ENCODE peak calls at places on chromosome 13, in ten cellular contexts. H is BE2C; W is uterus; T is IMR-90; U is A673; P is fibroblast of lung; O is sigmoid colon; Y is CD8-positive, alpha-beta memory T cell; I is GM23248; Z is HAP-1. L is an unnamed sample. For H3K4me1, the result is how much of the 10 kb centered on the place peaks cover.

GRCh38 chr13:23945612-23946011 is 48.3 kb upstream of the C1QTNF9B start:
- DNase-seq in H (no peak), W (no peak), T (no peak), U (no peak), P (no peak), O (no peak), Y (no peak), I (no peak), Z (no peak), L (no peak)

GRCh38 chr13:77571956-77572355 is 36.5 kb downstream of the SCEL start:
- DNase-seq in H (no peak), W (no peak), T (no peak), U (no peak), P (no peak), O (no peak), Y (no peak), I (no peak), Z (no peak), L (no peak)

GRCh38 chr13:83881917-83882625 is at the start of gene SLITRK1:
- DNase-seq in H (peak), W (no peak), T (peak), U (peak), P (peak), O (no peak), Y (no peak), I (peak), Z (peak), L (no peak)

GRCh38 chr13:29935309-29935981 is 85.0 kb upstream of the UBL3 start:
- DNase-seq in H (no peak), W (no peak), T (no peak), U (no peak), P (no peak), O (no peak), Y (peak), I (no peak), Z (no peak), L (no peak)

GRCh38 chr13:25207291-25207690 is 35.2 kb upstream of the AMER2 start:
- DNase-seq in H (no peak), W (no peak), T (no peak), U (no peak), P (no peak), O (no peak), Y (no peak), I (no peak), Z (no peak), L (no peak)

GRCh38 chr13:57820924-57821323 is 189.4 kb downstream of the PCDH17 start:
- DNase-seq in H (no peak), W (no peak), T (no peak), U (no peak), P (no peak), O (no peak), Y (no peak), I (no peak), Z (no peak), L (no peak)

GRCh38 chr13:74289130-74289529 is 154.9 kb upstream of the KLF12 start:
- DNase-seq in H (no peak), W (no peak), T (no peak), U (no peak), P (no peak), O (no peak), Y (no peak), I (no peak), Z (no peak), L (no peak)

GRCh38 chr13:22198656-22199217 is 527.9 kb downstream of the FGF9 start:
- DNase-seq in H (no peak), W (no peak), T (no peak), U (no peak), P (no peak), O (no peak), Y (no peak), I (peak), Z (no peak), L (no peak)

GRCh38 chr13:97004096-97004876 is 10.0 kb upstream of the OXGR1 start:
- DNase-seq in H (no peak), W (no peak), T (peak), U (no peak), P (peak), O (no peak), Y (no peak), I (peak), Z (no peak), L (no peak)

GRCh38 chr13:32878172-32878571 is 138.1 kb upstream of the KL start:
- DNase-seq in H (no peak), W (no peak), T (peak), U (no peak), P (peak), O (no peak), Y (no peak), I (peak), Z (no peak), L (no peak)

GRCh38 chr13:30743319-30744055 is 8.1 kb downstream of the ALOX5AP start:
- DNase-seq in H (no peak), W (peak), T (peak), U (no peak), P (peak), O (no peak), Y (no peak), I (peak), Z (no peak), L (no peak)

GRCh38 chr13:109131698-109132257 is 502.4 kb downstream of the MYO16 start:
- DNase-seq in H (no peak), W (no peak), T (peak), U (peak), P (peak), O (no peak), Y (no peak), I (peak), Z (no peak), L (no peak)

GRCh38 chr13:59823495-59823894 is 340.2 kb downstream of the DIAPH3 start:
- DNase-seq in H (no peak), W (no peak), T (peak), U (peak), P (peak), O (no peak), Y (no peak), I (peak), Z (no peak), L (no peak)

GRCh38 chr13:94435604-94436226 is 43.8 kb downstream of the DCT start:
- DNase-seq in H (no peak), W (no peak), T (peak), U (peak), P (peak), O (no peak), Y (peak), I (peak), Z (peak), L (no peak)

GRCh38 chr13:36718146-36718545 is 44.3 kb downstream of the SERTM1 start:
- DNase-seq in H (no peak), W (no peak), T (peak), U (no peak), P (peak), O (no peak), Y (no peak), I (no peak), Z (no peak), L (no peak)

GRCh38 chr13:24495151-24495729 is 17.3 kb downstream of the PARP4 start:
- DNase-seq in H (no peak), W (no peak), T (no peak), U (no peak), P (no peak), O (no peak), Y (no peak), I (no peak), Z (no peak), L (no peak)

GRCh38 chr13:97273341-97273831 is 51.3 kb downstream of the MBNL2 start:
- DNase-seq in H (no peak), W (no peak), T (no peak), U (no peak), P (peak), O (no peak), Y (no peak), I (peak), Z (no peak), L (no peak)

GRCh38 chr13:108987945-108988344 is 358.5 kb downstream of the MYO16 start:
- DNase-seq in H (no peak), W (no peak), T (no peak), U (no peak), P (no peak), O (no peak), Y (no peak), I (no peak), Z (no peak), L (no peak)

GRCh38 chr13:50224534-50224933 is 209.3 kb downstream of the KCNRG start:
- DNase-seq in H (no peak), W (no peak), T (peak), U (no peak), P (peak), O (no peak), Y (no peak), I (peak), Z (no peak), L (no peak)

GRCh38 chr13:45615501-45616101 is at the start of gene ERICH6B:
- DNase-seq in H (peak), W (peak), T (peak), U (no peak), P (peak), O (no peak), Y (no peak), I (no peak), Z (peak), L (no peak)

GRCh38 chr13:93794197-93794885 is 567.7 kb downstream of the GPC6 start:
- DNase-seq in H (no peak), W (no peak), T (peak), U (no peak), P (no peak), O (no peak), Y (no peak), I (peak), Z (no peak), L (no peak)

GRCh38 chr13:21691500-21691899 is 20.6 kb downstream of the FGF9 start:
- DNase-seq in H (no peak), W (no peak), T (no peak), U (no peak), P (no peak), O (no peak), Y (no peak), I (no peak), Z (no peak), L (no peak)

GRCh38 chr13:111282997-111283396 is 37.4 kb upstream of the TEX29 start:
- DNase-seq in H (no peak), W (no peak), T (no peak), U (no peak), P (no peak), O (no peak), Y (no peak), I (no peak), Z (no peak), L (no peak)

GRCh38 chr13:77752512-77753069 is 55.1 kb downstream of the SLAIN1 start:
- DNase-seq in H (no peak), W (no peak), T (no peak), U (no peak), P (no peak), O (no peak), Y (no peak), I (no peak), Z (no peak), L (no peak)

GRCh38 chr13:90171649-90172048 is 1175.8 kb upstream of the MIR17HG start:
- DNase-seq in H (no peak), W (no peak), T (no peak), U (no peak), P (peak), O (no peak), Y (no peak), I (peak), Z (no peak), L (no peak)

GRCh38 chr13:79401259-79402071 is 4.6 kb downstream of the RBM26 start:
- DNase-seq in H (no peak), W (no peak), T (no peak), U (no peak), P (no peak), O (no peak), Y (no peak), I (no peak), Z (no peak), L (no peak)

GRCh38 chr13:109100705-109101104 is 471.3 kb downstream of the MYO16 start:
- DNase-seq in H (no peak), W (no peak), T (no peak), U (no peak), P (peak), O (no peak), Y (no peak), I (peak), Z (no peak), L (no peak)

GRCh38 chr13:34371645-34372044 is 553.7 kb downstream of the RFC3 start:
- DNase-seq in H (no peak), W (no peak), T (no peak), U (no peak), P (peak), O (no peak), Y (no peak), I (no peak), Z (no peak), L (no peak)

GRCh38 chr13:111516712-111517640 is 196.5 kb downstream of the TEX29 start:
- DNase-seq in H (no peak), W (no peak), T (no peak), U (no peak), P (no peak), O (no peak), Y (no peak), I (no peak), Z (no peak), L (no peak)

GRCh38 chr13:33918199-33918932 is 100.4 kb downstream of the RFC3 start:
- DNase-seq in H (no peak), W (no peak), T (peak), U (peak), P (peak), O (no peak), Y (no peak), I (peak), Z (no peak), L (no peak)

GRCh38 chr13:65034266-65034665 is 2195.9 kb downstream of the PCDH9 start:
- DNase-seq in H (no peak), W (no peak), T (no peak), U (no peak), P (no peak), O (peak), Y (no peak), I (no peak), Z (no peak), L (no peak)

GRCh38 chr13:41107584-41108014 is 25.0 kb downstream of the KBTBD6 start:
- DNase-seq in H (peak), W (no peak), T (no peak), U (no peak), P (no peak), O (no peak), Y (no peak), I (no peak), Z (no peak), L (no peak)

GRCh38 chr13:43058318-43058674 is 34.9 kb downstream of the DNAJC15 start:
- DNase-seq in H (peak), W (no peak), T (peak), U (peak), P (peak), O (no peak), Y (no peak), I (peak), Z (peak), L (no peak)

GRCh38 chr13:43054803-43055802 is 31.7 kb downstream of the DNAJC15 start:
- DNase-seq in H (peak), W (peak), T (peak), U (peak), P (peak), O (no peak), Y (peak), I (peak), Z (peak), L (no peak)

GRCh38 chr13:43061496-43062280 is 38.3 kb downstream of the DNAJC15 start:
- DNase-seq in H (no peak), W (no peak), T (no peak), U (no peak), P (no peak), O (no peak), Y (no peak), I (no peak), Z (no peak), L (no peak)

GRCh38 chr13:43058836-43059235 is 35.5 kb downstream of the DNAJC15 start:
- DNase-seq in H (no peak), W (no peak), T (no peak), U (no peak), P (peak), O (no peak), Y (no peak), I (no peak), Z (no peak), L (no peak)

DNA sequence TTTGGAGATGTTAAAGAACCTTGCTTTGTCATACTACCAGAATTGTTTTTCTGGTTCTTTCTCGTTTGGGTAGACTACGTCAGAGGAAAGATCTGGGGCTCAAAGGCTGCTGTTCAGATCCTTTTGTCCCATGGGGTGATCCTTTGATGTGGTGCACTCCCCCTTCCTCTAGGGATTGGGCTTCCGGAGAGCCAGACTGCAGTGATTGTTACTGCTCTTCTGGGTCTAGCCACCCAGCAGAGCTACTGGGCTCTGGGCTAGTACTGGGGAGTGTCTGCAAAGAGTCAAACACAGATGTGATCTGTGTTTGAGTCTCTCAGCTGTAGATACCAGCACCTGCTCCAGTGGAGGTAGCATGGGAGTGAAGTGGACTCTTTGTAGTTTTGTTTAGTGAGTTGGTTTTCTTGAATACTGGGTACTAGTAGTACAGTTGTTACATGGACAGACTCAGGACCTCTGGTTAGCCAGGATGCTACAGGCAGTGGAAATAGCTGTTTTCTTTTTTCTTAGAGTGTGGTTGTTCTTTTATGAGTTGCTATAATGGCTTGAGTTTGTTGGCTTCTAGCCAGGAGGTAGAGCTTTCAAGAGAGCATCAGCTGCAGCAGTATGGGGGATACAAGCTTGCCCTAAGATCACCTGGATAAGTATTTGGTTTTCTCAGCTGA is 34.4 kb downstream of the DNAJC15 start:
- DNase-seq in H (no peak), W (no peak), T (no peak), U (peak), P (peak), O (no peak), Y (peak), I (no peak), Z (no peak), L (no peak)
- H3K4me1 ChIP-seq in H (under half), W (under half), T (under half), U (under half), P (under half), O (under half), Y (under half), I (under half), Z (under half), L (under half)

DNA sequence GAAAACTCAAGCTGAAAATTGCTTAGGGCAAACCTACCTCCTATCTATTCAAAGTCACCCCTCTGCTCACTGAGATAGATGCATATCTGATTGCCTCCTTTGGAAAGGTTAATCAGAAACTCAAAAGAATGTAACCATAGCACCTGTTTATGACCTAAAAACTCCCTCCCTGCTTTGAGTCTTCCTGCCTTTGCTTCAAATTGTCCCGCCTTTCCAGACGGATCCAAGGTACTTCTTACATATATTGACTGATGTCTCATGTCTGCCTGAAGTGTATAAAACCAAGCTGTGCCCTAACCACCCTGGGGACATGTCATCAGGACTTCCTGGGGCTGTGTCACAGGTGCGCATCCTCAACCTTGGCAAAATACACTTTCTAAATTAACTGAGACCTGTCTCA is 118.6 kb downstream of the TBC1D4 start:
- DNase-seq in H (no peak), W (no peak), T (no peak), U (no peak), P (no peak), O (no peak), Y (no peak), I (no peak), Z (no peak), L (no peak)
- H3K4me1 ChIP-seq in H (under half), W (under half), T (under half), U (under half), P (under half), O (under half), Y (under half), I (half or more), Z (under half), L (under half)

GRCh38 chr13:112722433-112723250 is 32.8 kb downstream of the ATP11A start:
- DNase-seq in H (no peak), W (peak), T (peak), U (no peak), P (peak), O (no peak), Y (no peak), I (peak), Z (no peak), L (no peak)
- H3K4me1 ChIP-seq in H (under half), W (under half), T (under half), U (under half), P (under half), O (under half), Y (under half), I (under half), Z (under half), L (under half)

GRCh38 chr13:72403396-72404010 is 323.9 kb downstream of the MZT1 start:
- DNase-seq in H (no peak), W (no peak), T (no peak), U (no peak), P (peak), O (no peak), Y (no peak), I (no peak), Z (no peak), L (no peak)
- H3K4me1 ChIP-seq in H (under half), W (under half), T (under half), U (under half), P (under half), O (under half), Y (under half), I (under half), Z (under half), L (under half)

GRCh38 chr13:99206873-99207272 is 6.2 kb downstream of the UBAC2 start:
- DNase-seq in H (no peak), W (no peak), T (no peak), U (no peak), P (no peak), O (no peak), Y (no peak), I (no peak), Z (no peak), L (no peak)
- H3K4me1 ChIP-seq in H (under half), W (under half), T (under half), U (under half), P (under half), O (under half), Y (half or more), I (under half), Z (under half), L (under half)

GRCh38 chr13:114061746-114062145 is 70.7 kb downstream of the RASA3 start:
- DNase-seq in H (no peak), W (no peak), T (no peak), U (no peak), P (no peak), O (no peak), Y (no peak), I (no peak), Z (no peak), L (no peak)
- H3K4me1 ChIP-seq in H (under half), W (under half), T (under half), U (under half), P (under half), O (under half), Y (half or more), I (under half), Z (under half), L (under half)

DNA sequence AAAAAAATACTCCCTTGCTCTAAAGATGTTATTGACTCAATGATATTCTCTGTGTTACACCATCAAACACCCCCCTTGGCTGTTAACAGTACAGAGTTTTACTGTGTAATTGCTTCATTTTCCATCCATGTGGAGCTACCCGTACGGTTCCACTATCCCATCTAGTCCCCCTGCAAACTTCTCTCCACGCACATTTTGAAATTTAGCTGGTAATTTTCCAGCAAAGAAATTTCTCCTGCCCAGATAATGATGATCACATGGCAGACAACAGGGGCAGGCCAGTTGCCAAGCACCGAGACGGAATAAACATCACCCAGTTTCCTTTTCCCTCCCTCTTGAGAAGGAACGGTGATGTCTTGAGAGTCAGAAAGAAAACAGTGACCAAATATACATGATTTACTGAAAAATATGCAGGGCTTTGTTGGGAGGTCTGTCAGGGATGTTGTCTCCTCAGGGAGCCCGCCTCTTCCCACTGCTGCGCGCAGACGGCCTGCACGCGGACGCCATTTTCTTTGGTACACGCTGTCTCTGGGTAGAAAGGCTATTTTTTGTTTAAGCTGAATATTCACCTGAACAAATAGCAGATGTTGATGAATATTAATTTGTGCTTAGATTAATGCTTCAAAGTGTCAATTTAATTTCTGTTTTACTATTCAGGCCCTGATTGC is 109.9 kb downstream of the OLFM4 start:
- DNase-seq in H (no peak), W (peak), T (peak), U (no peak), P (no peak), O (peak), Y (no peak), I (peak), Z (no peak), L (no peak)
- H3K4me1 ChIP-seq in H (under half), W (under half), T (under half), U (under half), P (under half), O (under half), Y (under half), I (under half), Z (under half), L (under half)